ENCODE peak calls at places on chromosomes 12 and 14, in four cellular contexts. V is HCT116, Y is GM23338, L is hepatocyte. B is an unnamed sample.

GRCh38 chr14:50451854-50452253 is 55.2 kb upstream of the CDKL1 start:
- DNase-seq in V (no peak), Y (no peak), L (no peak), B (no peak)

GRCh38 chr14:105328678-105329390 is 14.3 kb downstream of the PACS2 start:
- DNase-seq in V (no peak), Y (no peak), L (no peak), B (no peak)

GRCh38 chr12:94427520-94428381 is 31.9 kb downstream of the CEP83 start:
- DNase-seq in V (no peak), Y (no peak), L (peak; percentile 21), B (no peak)

GRCh38 chr12:108745641-108746040 is 14.3 kb upstream of the CORO1C start:
- DNase-seq in V (no peak), Y (no peak), L (no peak), B (no peak)

GRCh38 chr12:100566887-100567637 is 6.4 kb upstream of the GAS2L3 start:
- DNase-seq in V (no peak), Y (no peak), L (no peak), B (peak; percentile 22)

GRCh38 chr12:65902504-65902903 is 78.2 kb downstream of the HMGA2 start:
- DNase-seq in V (no peak), Y (no peak), L (no peak), B (no peak)

GRCh38 chr12:92543359-92543758 is 159.4 kb upstream of the PLEKHG7 start:
- DNase-seq in V (no peak), Y (no peak), L (peak; percentile 74), B (peak; percentile 79)

GRCh38 chr14:74645244-74645643 is 33.2 kb upstream of the LTBP2 start:
- DNase-seq in V (no peak), Y (no peak), L (no peak), B (no peak)

GRCh38 chr14:100674428-100674827 is 52.3 kb upstream of the DLK1 start:
- DNase-seq in V (no peak), Y (no peak), L (no peak), B (no peak)

GRCh38 chr14:86934196-86934595 is 1058.8 kb downstream of the GALC start:
- DNase-seq in V (no peak), Y (no peak), L (no peak), B (no peak)

GRCh38 chr12:98699568-98699967 is 54.5 kb downstream of the APAF1 start:
- DNase-seq in V (no peak), Y (no peak), L (no peak), B (no peak)

GRCh38 chr12:132872975-132873421 is 14.4 kb downstream of the CHFR start:
- DNase-seq in V (no peak), Y (no peak), L (no peak), B (no peak)

GRCh38 chr12:115774148-115774905 is 503.2 kb downstream of the MED13L start:
- DNase-seq in V (peak; percentile 43), Y (no peak), L (no peak), B (peak; percentile 45)
- H3K27ac ChIP-seq in V (no peak overlapping the region), Y (no peak overlapping the region), L (no peak overlapping the region), B (no peak overlapping the region)

GRCh38 chr12:78885466-78885865 is 20.9 kb downstream of the SYT1 start:
- DNase-seq in V (no peak), Y (peak; percentile 64), L (no peak), B (no peak)

GRCh38 chr12:78888583-78888982 is 24.0 kb downstream of the SYT1 start:
- DNase-seq in V (peak; percentile 74), Y (peak; percentile 30), L (no peak), B (no peak)

GRCh38 chr12:78891646-78892353 is 27.2 kb downstream of the SYT1 start:
- DNase-seq in V (no peak), Y (no peak), L (no peak), B (no peak)

GRCh38 chr12:78887444-78887843 is 22.9 kb downstream of the SYT1 start:
- DNase-seq in V (no peak), Y (no peak), L (no peak), B (no peak)

GRCh38 chr12:78887008-78887407 is 22.4 kb downstream of the SYT1 start:
- DNase-seq in V (peak; percentile 87), Y (no peak), L (no peak), B (peak; percentile 75)
- H3K4me3 ChIP-seq in V (peak overlapping the region; percentile 26), Y (no peak overlapping the region), L (no peak overlapping the region), B (no peak overlapping the region)

GRCh38 chr12:49040364-49040855 is 20.2 kb downstream of the KMT2D start:
- DNase-seq in V (no peak), Y (no peak), L (no peak), B (no peak)
- H4K20me1 ChIP-seq in V (no peaks in the 10 kb centered on the region), Y (peaks cover 23% of the 10 kb centered on the region), L (no peaks in the 10 kb centered on the region), B (no peaks in the 10 kb centered on the region)

DNA sequence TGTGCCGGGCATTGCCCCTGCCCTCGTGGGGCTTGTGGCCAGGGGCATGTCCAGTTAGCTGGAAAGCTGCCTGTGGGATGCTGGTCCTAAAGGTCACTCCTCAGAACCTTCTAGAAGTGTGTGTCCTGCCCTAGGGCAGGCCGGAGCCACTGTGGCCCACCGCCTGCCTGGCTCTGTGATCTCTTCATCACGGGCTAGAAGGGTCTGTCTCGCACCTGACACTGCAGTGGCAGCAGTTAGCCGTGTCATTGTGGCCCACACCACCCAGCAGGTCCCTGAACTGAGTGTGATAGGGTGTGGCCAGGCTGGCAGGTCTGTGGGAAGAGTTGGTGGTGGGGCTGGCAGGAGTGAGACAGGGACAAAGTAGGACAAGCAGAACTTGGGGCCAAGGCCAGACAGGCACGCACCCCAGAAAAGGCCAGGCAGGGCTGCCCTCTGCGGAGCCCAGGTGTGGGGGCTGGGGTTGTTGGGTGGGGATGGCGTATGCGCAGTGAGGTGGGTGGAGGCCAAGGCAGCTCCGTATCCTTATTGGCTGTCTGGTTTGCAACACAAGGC is 41.2 kb downstream of the ADGRD1 start:
- DNase-seq in V (no peak), Y (no peak), L (no peak), B (no peak)
- H3K27ac ChIP-seq in V (no peak overlapping the region), Y (no peak overlapping the region), L (no peak overlapping the region), B (no peak overlapping the region)

B was measured in PC-3.